ENCODE peak calls at places on chromosomes 1 and 21, in six cellular contexts. One of them, this sample, is unnamed.

GRCh38 chr1:37998913-37999433 is 6.3 kb downstream of the FHL3 start:
- DNase-seq in adrenal gland: no peak
- DNase-seq in neural progenitor cell: no peak
- DNase-seq in psoas muscle: peak; percentile 51
- DNase-seq in pancreas: no peak
- DNase-seq in mucosa of descending colon: peak; percentile 46
- DNase-seq in this sample: no peak

GRCh38 chr21:32653326-32653901 is 41.2 kb upstream of the CFAP298 start:
- DNase-seq in pancreas: no peak
- DNase-seq in psoas muscle: no peak
- DNase-seq in mucosa of descending colon: no peak
- DNase-seq in neural progenitor cell: peak; percentile 43
- DNase-seq in adrenal gland: no peak
- DNase-seq in this sample: peak; percentile 37

GRCh38 chr1:193185861-193186714 is at the start of gene B3GALT2:
- DNase-seq in neural progenitor cell: peak; percentile 5
- DNase-seq in mucosa of descending colon: no peak
- DNase-seq in adrenal gland: no peak
- DNase-seq in psoas muscle: no peak
- DNase-seq in pancreas: no peak
- DNase-seq in this sample: no peak

GRCh38 chr1:15426492-15427279 is 11.6 kb upstream of the CTRC start:
- DNase-seq in mucosa of descending colon: peak; percentile 87
- DNase-seq in neural progenitor cell: no peak
- DNase-seq in psoas muscle: no peak
- DNase-seq in pancreas: no peak
- DNase-seq in adrenal gland: peak; percentile 77
- DNase-seq in this sample: no peak

GRCh38 chr1:240965581-240966091 is 353.7 kb upstream of the GREM2 start:
- DNase-seq in psoas muscle: no peak
- DNase-seq in mucosa of descending colon: no peak
- DNase-seq in neural progenitor cell: no peak
- DNase-seq in pancreas: no peak
- DNase-seq in adrenal gland: no peak
- DNase-seq in this sample: no peak

GRCh38 chr1:56080123-56080522 is 499.2 kb downstream of the PLPP3 start:
- DNase-seq in psoas muscle: no peak
- DNase-seq in neural progenitor cell: no peak
- DNase-seq in pancreas: no peak
- DNase-seq in adrenal gland: no peak
- DNase-seq in mucosa of descending colon: no peak
- DNase-seq in this sample: no peak

GRCh38 chr1:241615043-241615974 is 24.9 kb downstream of the CHML start:
- DNase-seq in mucosa of descending colon: no peak
- DNase-seq in psoas muscle: no peak
- DNase-seq in pancreas: peak; percentile 13
- DNase-seq in neural progenitor cell: no peak
- DNase-seq in adrenal gland: no peak
- DNase-seq in this sample: no peak

GRCh38 chr1:145977486-145978476 is 13.3 kb downstream of the POLR3GL start:
- DNase-seq in psoas muscle: peak; percentile 63
- DNase-seq in mucosa of descending colon: no peak
- DNase-seq in neural progenitor cell: peak; percentile 86
- DNase-seq in adrenal gland: peak; percentile 84
- DNase-seq in pancreas: peak; percentile 70
- DNase-seq in this sample: peak; percentile 90

GRCh38 chr1:92876351-92876750 is 44.5 kb downstream of the RPL5 start:
- DNase-seq in neural progenitor cell: no peak
- DNase-seq in adrenal gland: no peak
- DNase-seq in pancreas: no peak
- DNase-seq in psoas muscle: no peak
- DNase-seq in mucosa of descending colon: no peak
- DNase-seq in this sample: no peak

GRCh38 chr1:224447251-224447650 is 12.7 kb upstream of the WDR26 start:
- DNase-seq in psoas muscle: peak; percentile 59
- DNase-seq in adrenal gland: peak; percentile 67
- DNase-seq in neural progenitor cell: no peak
- DNase-seq in mucosa of descending colon: no peak
- DNase-seq in pancreas: no peak
- DNase-seq in this sample: no peak

GRCh38 chr1:156938813-156939212 is 18.4 kb downstream of the LRRC71 start:
- DNase-seq in psoas muscle: no peak
- DNase-seq in pancreas: no peak
- DNase-seq in neural progenitor cell: no peak
- DNase-seq in mucosa of descending colon: no peak
- DNase-seq in adrenal gland: peak; percentile 47
- DNase-seq in this sample: no peak

GRCh38 chr1:109994654-109995053 is 10.1 kb downstream of the AHCYL1 start:
- DNase-seq in neural progenitor cell: no peak
- DNase-seq in adrenal gland: no peak
- DNase-seq in mucosa of descending colon: no peak
- DNase-seq in pancreas: no peak
- DNase-seq in psoas muscle: no peak
- DNase-seq in this sample: no peak

GRCh38 chr1:18945401-18945849 is 11.1 kb downstream of the IFFO2 start:
- DNase-seq in mucosa of descending colon: peak; percentile 62
- DNase-seq in adrenal gland: peak; percentile 69
- DNase-seq in neural progenitor cell: peak; percentile 48
- DNase-seq in psoas muscle: no peak
- DNase-seq in pancreas: no peak
- DNase-seq in this sample: no peak

GRCh38 chr1:89905391-89906058 is 84.7 kb downstream of the LRRC8D start:
- DNase-seq in adrenal gland: no peak
- DNase-seq in psoas muscle: no peak
- DNase-seq in mucosa of descending colon: no peak
- DNase-seq in neural progenitor cell: peak; percentile 19
- DNase-seq in pancreas: no peak
- DNase-seq in this sample: no peak

GRCh38 chr1:203538726-203539125 is 44.8 kb downstream of the OPTC start:
- DNase-seq in adrenal gland: no peak
- DNase-seq in neural progenitor cell: no peak
- DNase-seq in mucosa of descending colon: no peak
- DNase-seq in pancreas: no peak
- DNase-seq in psoas muscle: no peak
- DNase-seq in this sample: no peak

GRCh38 chr1:165858364-165858823 is 31.0 kb downstream of the UCK2 start:
- DNase-seq in neural progenitor cell: no peak
- DNase-seq in mucosa of descending colon: no peak
- DNase-seq in pancreas: peak; percentile 62
- DNase-seq in adrenal gland: no peak
- DNase-seq in psoas muscle: no peak
- DNase-seq in this sample: no peak

GRCh38 chr1:202165267-202165941 is 5.0 kb upstream of the PTPN7 start:
- DNase-seq in neural progenitor cell: no peak
- DNase-seq in psoas muscle: no peak
- DNase-seq in pancreas: no peak
- DNase-seq in adrenal gland: no peak
- DNase-seq in mucosa of descending colon: no peak
- DNase-seq in this sample: no peak

GRCh38 chr1:22773981-22774471 is 63.4 kb downstream of the EPHB2 start:
- DNase-seq in mucosa of descending colon: peak; percentile 69
- DNase-seq in adrenal gland: peak; percentile 66
- DNase-seq in pancreas: no peak
- DNase-seq in neural progenitor cell: no peak
- DNase-seq in psoas muscle: peak; percentile 79
- DNase-seq in this sample: no peak

GRCh38 chr1:175984057-175984812 is 222.9 kb downstream of the COP1 start:
- DNase-seq in neural progenitor cell: no peak
- DNase-seq in pancreas: no peak
- DNase-seq in adrenal gland: no peak
- DNase-seq in psoas muscle: no peak
- DNase-seq in mucosa of descending colon: no peak
- DNase-seq in this sample: no peak

GRCh38 chr1:81797701-81798100 is 3.0 kb upstream of the ADGRL2 start:
- DNase-seq in mucosa of descending colon: no peak
- DNase-seq in pancreas: no peak
- DNase-seq in adrenal gland: no peak
- DNase-seq in psoas muscle: no peak
- DNase-seq in neural progenitor cell: no peak
- DNase-seq in this sample: no peak

GRCh38 chr1:1306070-1306660 is 1.6 kb downstream of the ACAP3 start:
- DNase-seq in psoas muscle: no peak
- DNase-seq in pancreas: no peak
- DNase-seq in mucosa of descending colon: no peak
- DNase-seq in neural progenitor cell: no peak
- DNase-seq in adrenal gland: no peak
- DNase-seq in this sample: peak; percentile 62
- TF ChIP-seq CTCF in psoas muscle: no peak
- TF ChIP-seq CTCF in pancreas: no peak
- TF ChIP-seq CTCF in mucosa of descending colon: no peak
- TF ChIP-seq CTCF in neural progenitor cell: peak; percentile 25
- TF ChIP-seq CTCF in adrenal gland: no peak
- TF ChIP-seq CTCF in this sample: peak; percentile 63

GRCh38 chr1:63922848-63923247 is 149.0 kb downstream of the ROR1 start:
- DNase-seq in adrenal gland: no peak
- DNase-seq in mucosa of descending colon: no peak
- DNase-seq in psoas muscle: no peak
- DNase-seq in pancreas: no peak
- DNase-seq in neural progenitor cell: no peak
- DNase-seq in this sample: no peak
- H3K4me1 ChIP-seq in adrenal gland: peaks cover 6% of the 10 kb centered on the region
- H3K4me1 ChIP-seq in mucosa of descending colon: peaks cover 9% of the 10 kb centered on the region
- H3K4me1 ChIP-seq in psoas muscle: peaks cover 23% of the 10 kb centered on the region
- H3K4me1 ChIP-seq in pancreas: peaks cover 48% of the 10 kb centered on the region
- H3K4me1 ChIP-seq in neural progenitor cell: peaks cover 17% of the 10 kb centered on the region
- H3K4me1 ChIP-seq in this sample: no peaks in the 10 kb centered on the region

GRCh38 chr1:161013104-161013590 is 7.8 kb downstream of the F11R start:
- DNase-seq in psoas muscle: no peak
- DNase-seq in neural progenitor cell: no peak
- DNase-seq in mucosa of descending colon: no peak
- DNase-seq in pancreas: no peak
- DNase-seq in adrenal gland: no peak
- DNase-seq in this sample: no peak
- H3K4me3 ChIP-seq in psoas muscle: peak overlapping the region; percentile 36
- H3K4me3 ChIP-seq in neural progenitor cell: no peak overlapping the region
- H3K4me3 ChIP-seq in mucosa of descending colon: no peak overlapping the region
- H3K4me3 ChIP-seq in pancreas: peak overlapping the region; percentile 7
- H3K4me3 ChIP-seq in adrenal gland: no peak overlapping the region
- H3K4me3 ChIP-seq in this sample: peak overlapping the region; percentile 60

DNA sequence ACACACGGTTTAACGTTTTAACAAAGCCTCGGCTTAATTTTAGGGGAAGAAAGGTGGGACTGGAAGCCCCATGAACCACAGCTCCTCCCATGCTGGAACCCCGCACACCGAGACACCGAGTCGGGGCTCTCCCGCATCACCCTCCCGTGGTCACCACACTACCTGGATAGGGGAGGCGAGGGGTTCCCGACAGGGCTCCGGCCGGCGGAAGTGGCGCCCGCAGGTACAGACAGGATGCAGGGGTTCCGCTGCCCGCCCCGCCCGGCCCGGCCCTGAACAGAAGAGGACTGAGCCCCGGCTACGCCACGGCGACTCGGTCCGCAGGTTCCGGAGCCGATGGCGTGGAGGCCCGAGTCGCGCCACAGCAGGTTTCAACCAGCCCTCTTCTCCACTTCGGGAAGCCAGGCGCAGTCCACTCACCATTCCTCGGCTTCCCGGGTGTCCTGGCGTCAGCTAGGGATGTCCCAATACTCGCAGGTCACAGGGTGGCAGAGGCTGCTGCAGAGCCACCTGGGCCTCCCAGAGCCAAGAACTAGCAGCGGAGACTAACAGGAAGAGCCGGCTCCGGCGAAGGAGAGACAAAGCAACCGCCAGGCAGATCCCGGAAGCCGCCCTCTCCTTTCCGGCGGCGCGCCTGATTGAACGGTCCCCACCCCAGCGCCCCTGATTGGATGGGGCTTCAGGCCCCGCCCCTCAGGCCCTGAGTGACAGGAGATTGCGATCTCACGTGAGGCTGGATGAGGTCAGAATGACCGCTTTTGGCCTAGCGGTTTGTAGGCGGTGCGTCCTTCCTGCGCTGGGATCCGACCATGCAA is at the start of gene ZNF669:
- DNase-seq in mucosa of descending colon: peak; percentile 98
- DNase-seq in neural progenitor cell: peak; percentile 99
- DNase-seq in psoas muscle: peak; percentile 98
- DNase-seq in adrenal gland: peak; percentile 98
- DNase-seq in pancreas: peak; percentile 97
- DNase-seq in this sample: peak; percentile 98
- TF ChIP-seq CTCF in mucosa of descending colon: no peak
- TF ChIP-seq CTCF in neural progenitor cell: no peak
- TF ChIP-seq CTCF in psoas muscle: no peak
- TF ChIP-seq CTCF in adrenal gland: no peak
- TF ChIP-seq CTCF in pancreas: no peak
- TF ChIP-seq CTCF in this sample: no peak

GRCh38 chr21:17797967-17798366 is 21.2 kb downstream of the C21orf91 start:
- DNase-seq in psoas muscle: no peak
- DNase-seq in neural progenitor cell: no peak
- DNase-seq in pancreas: no peak
- DNase-seq in adrenal gland: no peak
- DNase-seq in mucosa of descending colon: no peak
- DNase-seq in this sample: no peak
- H3K4me1 ChIP-seq in psoas muscle: peaks cover 3% of the 10 kb centered on the region
- H3K4me1 ChIP-seq in neural progenitor cell: no peaks in the 10 kb centered on the region
- H3K4me1 ChIP-seq in pancreas: no peaks in the 10 kb centered on the region
- H3K4me1 ChIP-seq in adrenal gland: no peaks in the 10 kb centered on the region
- H3K4me1 ChIP-seq in mucosa of descending colon: no peaks in the 10 kb centered on the region
- H3K4me1 ChIP-seq in this sample: peaks cover 23% of the 10 kb centered on the region

This sample was measured in OCI-LY7.